ENCODE peak calls at places on chromosome 11, in seven cellular contexts. R, I, U, T, E, X and M are unnamed samples.

GRCh38 chr11:47464479-47464878 is 15.5 kb upstream of the RAPSN start:
- DNase-seq in R (peak), I (no peak), U (no peak), T (no peak), E (no peak), X (no peak), M (no peak)

GRCh38 chr11:43585877-43586608 is 94.5 kb upstream of the HSD17B12 start:
- DNase-seq in R (no peak), I (no peak), U (no peak), T (no peak), E (no peak), X (no peak), M (no peak)

GRCh38 chr11:76910620-76911414 is 50.1 kb downstream of the ACER3 start:
- DNase-seq in R (peak), I (no peak), U (no peak), T (no peak), E (no peak), X (peak), M (no peak)

GRCh38 chr11:95299078-95299611 is 68.1 kb upstream of the SESN3 start:
- DNase-seq in R (peak), I (no peak), U (no peak), T (peak), E (no peak), X (no peak), M (no peak)

GRCh38 chr11:66280428-66280827 is 2.5 kb downstream of the CNIH2 start:
- DNase-seq in R (no peak), I (peak), U (no peak), T (no peak), E (no peak), X (peak), M (no peak)

GRCh38 chr11:117824571-117825537 is at the start of gene FXYD2:
- DNase-seq in R (peak), I (no peak), U (no peak), T (no peak), E (no peak), X (peak), M (no peak)

GRCh38 chr11:120346233-120346632 is 10.0 kb downstream of the ARHGEF12 start:
- DNase-seq in R (no peak), I (no peak), U (no peak), T (no peak), E (no peak), X (no peak), M (no peak)

GRCh38 chr11:68049509-68050370 is 10.9 kb downstream of the TCIRG1 start:
- DNase-seq in R (peak), I (no peak), U (no peak), T (peak), E (no peak), X (no peak), M (no peak)

GRCh38 chr11:9214765-9215164 is 50.4 kb downstream of the DENND5A start:
- DNase-seq in R (peak), I (no peak), U (no peak), T (no peak), E (no peak), X (no peak), M (no peak)

GRCh38 chr11:2697871-2698270 is 1.9 kb downstream of the KCNQ1OT1 start:
- DNase-seq in R (no peak), I (no peak), U (no peak), T (no peak), E (no peak), X (no peak), M (no peak)

GRCh38 chr11:108639146-108639545 is 25.7 kb upstream of the DDX10 start:
- DNase-seq in R (no peak), I (no peak), U (no peak), T (no peak), E (no peak), X (no peak), M (no peak)

GRCh38 chr11:8251767-8252295 is 11.8 kb downstream of the LMO1 start:
- DNase-seq in R (no peak), I (no peak), U (no peak), T (no peak), E (no peak), X (no peak), M (no peak)

GRCh38 chr11:126808851-126809250 is 191.7 kb downstream of the KIRREL3 start:
- DNase-seq in R (no peak), I (no peak), U (no peak), T (no peak), E (no peak), X (no peak), M (no peak)

GRCh38 chr11:134479206-134479955 is 67.3 kb upstream of the B3GAT1 start:
- DNase-seq in R (no peak), I (no peak), U (no peak), T (no peak), E (no peak), X (no peak), M (no peak)

GRCh38 chr11:131998020-131998419 is 627.6 kb downstream of the NTM start:
- DNase-seq in R (no peak), I (no peak), U (no peak), T (no peak), E (no peak), X (no peak), M (no peak)

GRCh38 chr11:94746721-94747120 is 21.4 kb upstream of the AMOTL1 start:
- DNase-seq in R (no peak), I (no peak), U (no peak), T (no peak), E (no peak), X (no peak), M (no peak)

GRCh38 chr11:108647701-108648527 is 17.0 kb upstream of the DDX10 start:
- DNase-seq in R (peak), I (no peak), U (peak), T (peak), E (peak), X (peak), M (peak)

GRCh38 chr11:48107188-48107704 is 109.4 kb upstream of the OR4B1 start:
- DNase-seq in R (peak), I (no peak), U (no peak), T (no peak), E (no peak), X (no peak), M (no peak)

GRCh38 chr11:12100886-12101285 is 9.5 kb upstream of the MICAL2 start:
- DNase-seq in R (no peak), I (no peak), U (no peak), T (no peak), E (no peak), X (no peak), M (no peak)

GRCh38 chr11:11978792-11979486 is 29.5 kb downstream of the DKK3 start:
- DNase-seq in R (peak), I (no peak), U (no peak), T (no peak), E (no peak), X (peak), M (no peak)

GRCh38 chr11:126607374-126607773 is 251.9 kb downstream of the ST3GAL4 start:
- DNase-seq in R (peak), I (no peak), U (no peak), T (peak), E (no peak), X (no peak), M (no peak)

GRCh38 chr11:108960498-108960897 is 295.6 kb downstream of the DDX10 start:
- DNase-seq in R (no peak), I (no peak), U (no peak), T (peak), E (no peak), X (no peak), M (no peak)

GRCh38 chr11:78228467-78228866 is 39.7 kb downstream of the USP35 start:
- DNase-seq in R (peak), I (no peak), U (no peak), T (peak), E (no peak), X (peak), M (peak)

GRCh38 chr11:60982184-60982583 is 10.7 kb downstream of the CD6 start:
- DNase-seq in R (no peak), I (no peak), U (no peak), T (no peak), E (no peak), X (no peak), M (no peak)

GRCh38 chr11:131328843-131329242 is 41.6 kb upstream of the NTM start:
- DNase-seq in R (no peak), I (no peak), U (no peak), T (no peak), E (no peak), X (no peak), M (no peak)

GRCh38 chr11:67581469-67581868 is 2.1 kb upstream of the GSTP1 start:
- DNase-seq in R (no peak), I (no peak), U (no peak), T (no peak), E (no peak), X (no peak), M (no peak)

GRCh38 chr11:44952082-44952481 is 1.4 kb upstream of the TP53I11 start:
- DNase-seq in R (no peak), I (no peak), U (no peak), T (no peak), E (no peak), X (no peak), M (no peak)

GRCh38 chr11:61737131-61737530 is 15.3 kb upstream of the MYRF start:
- DNase-seq in R (no peak), I (no peak), U (no peak), T (no peak), E (no peak), X (no peak), M (no peak)

GRCh38 chr11:9002920-9003572 is 755 bp downstream of the NRIP3 start:
- DNase-seq in R (no peak), I (no peak), U (no peak), T (no peak), E (no peak), X (no peak), M (no peak)

GRCh38 chr11:46553746-46554204 is 40.0 kb downstream of the AMBRA1 start:
- DNase-seq in R (no peak), I (no peak), U (no peak), T (no peak), E (no peak), X (no peak), M (no peak)

GRCh38 chr11:87820026-87820425 is 355.2 kb downstream of the RAB38 start:
- DNase-seq in R (no peak), I (no peak), U (no peak), T (no peak), E (no peak), X (no peak), M (no peak)

GRCh38 chr11:16280256-16280682 is 76.1 kb downstream of the SOX6 start:
- DNase-seq in R (peak), I (peak), U (no peak), T (no peak), E (no peak), X (no peak), M (no peak)